ENCODE peak calls at places on chromosomes 5 and 9, in four cellular contexts. V is body of pancreas, Z is mammary epithelial cell, T is lower leg skin. L is an unnamed sample.

GRCh38 chr5:160161626-160162025 is 42.4 kb upstream of the PWWP2A start:
- DNase-seq in V (no peak), Z (no peak), T (no peak), L (no peak)

GRCh38 chr5:115854139-115854538 is 12.4 kb downstream of the AP3S1 start:
- DNase-seq in V (no peak), Z (no peak), T (no peak), L (no peak)

GRCh38 chr5:34039398-34040157 is 3.4 kb downstream of the C1QTNF3 start:
- DNase-seq in V (no peak), Z (no peak), T (no peak), L (no peak)

GRCh38 chr5:8807636-8808035 is 738.2 kb downstream of the SEMA5A start:
- DNase-seq in V (no peak), Z (no peak), T (no peak), L (no peak)

GRCh38 chr5:378301-378891 is 56.9 kb downstream of the AHRR start:
- DNase-seq in V (no peak), Z (no peak), T (peak; percentile 7), L (no peak)

GRCh38 chr5:16791036-16791705 is 144.9 kb downstream of the MYO10 start:
- DNase-seq in V (peak; percentile 32), Z (peak; percentile 27), T (no peak), L (no peak)

GRCh38 chr5:35136386-35136785 is 88.6 kb upstream of the AGXT2 start:
- DNase-seq in V (no peak), Z (peak; percentile 65), T (peak; percentile 33), L (no peak)

GRCh38 chr9:5085993-5086392 is 99.4 kb downstream of the INSL6 start:
- DNase-seq in V (no peak), Z (no peak), T (no peak), L (no peak)

GRCh38 chr9:78601957-78602565 is 305.1 kb downstream of the PSAT1 start:
- DNase-seq in V (peak; percentile 59), Z (peak; percentile 75), T (no peak), L (peak; percentile 4)

GRCh38 chr9:96080364-96080763 is 204.9 kb downstream of the ERCC6L2 start:
- DNase-seq in V (no peak), Z (peak; percentile 95), T (peak; percentile 54), L (no peak)

GRCh38 chr5:116553366-116553765 is 21.3 kb downstream of the SEMA6A start:
- DNase-seq in V (no peak), Z (no peak), T (no peak), L (no peak)

GRCh38 chr9:123320814-123321213 is 35.2 kb upstream of the CRB2 start:
- DNase-seq in V (no peak), Z (no peak), T (no peak), L (no peak)

GRCh38 chr9:106945727-106946690 is 83.0 kb downstream of the ZNF462 start:
- DNase-seq in V (no peak), Z (peak; percentile 71), T (no peak), L (no peak)

GRCh38 chr5:38463634-38464521 is 92.6 kb downstream of the LIFR start:
- DNase-seq in V (no peak), Z (peak; percentile 85), T (no peak), L (no peak)

GRCh38 chr5:126339215-126339805 is 83.9 kb upstream of the GRAMD2B start:
- DNase-seq in V (peak; percentile 52), Z (peak; percentile 57), T (peak; percentile 65), L (no peak)

GRCh38 chr9:114678130-114678529 is 3.9 kb downstream of the TEX48 start:
- DNase-seq in V (no peak), Z (no peak), T (no peak), L (no peak)

GRCh38 chr5:150080696-150081435 is 5.5 kb downstream of the CSF1R start:
- DNase-seq in V (no peak), Z (no peak), T (no peak), L (no peak)

GRCh38 chr5:1510631-1511030 is 13.1 kb downstream of the LPCAT1 start:
- DNase-seq in V (peak; percentile 4), Z (no peak), T (no peak), L (no peak)

GRCh38 chr5:1930880-1931589 is 48.3 kb upstream of the IRX4 start:
- DNase-seq in V (peak; percentile 55), Z (peak; percentile 64), T (no peak), L (no peak)

GRCh38 chr5:12625667-12626263 is 721.5 kb upstream of the CTNND2 start:
- DNase-seq in V (no peak), Z (no peak), T (no peak), L (no peak)

GRCh38 chr9:14349818-14350333 is 35.9 kb upstream of the NFIB start:
- DNase-seq in V (no peak), Z (no peak), T (peak; percentile 21), L (no peak)

GRCh38 chr5:72355706-72356299 is 35.6 kb downstream of the PTCD2 start:
- DNase-seq in V (peak; percentile 14), Z (peak; percentile 21), T (no peak), L (no peak)

GRCh38 chr5:149442563-149443182 is 63.6 kb upstream of the IL17B start:
- DNase-seq in V (peak; percentile 87), Z (peak; percentile 80), T (peak; percentile 75), L (no peak)

GRCh38 chr9:122939611-122940010 is 1.2 kb upstream of the RABGAP1 start:
- DNase-seq in V (no peak), Z (no peak), T (no peak), L (no peak)

GRCh38 chr9:130303613-130304055 is 38.1 kb downstream of the HMCN2 start:
- DNase-seq in V (no peak), Z (no peak), T (no peak), L (no peak)

GRCh38 chr5:174533127-174533453 is 191.3 kb upstream of the MSX2 start:
- DNase-seq in V (no peak), Z (peak; percentile 6), T (no peak), L (no peak)

GRCh38 chr5:168950241-168950951 is 350.5 kb downstream of the SLIT3 start:
- DNase-seq in V (no peak), Z (no peak), T (no peak), L (no peak)

GRCh38 chr9:27183151-27183550 is 74.1 kb downstream of the TEK start:
- DNase-seq in V (no peak), Z (no peak), T (no peak), L (no peak)

GRCh38 chr5:141478321-141478945 is 2.7 kb downstream of the PCDHGC3 start:
- DNase-seq in V (peak; percentile 93), Z (peak; percentile 78), T (peak; percentile 50), L (no peak)

GRCh38 chr5:141477815-141478214 is 2.0 kb downstream of the PCDHGC3 start:
- DNase-seq in V (no peak), Z (no peak), T (no peak), L (no peak)

GRCh38 chr5:141477169-141477568 is 1.4 kb downstream of the PCDHGC3 start:
- DNase-seq in V (no peak), Z (no peak), T (no peak), L (no peak)

GRCh38 chr5:141476132-141476909 is 555 bp downstream of the PCDHGC3 start:
- DNase-seq in V (peak; percentile 70), Z (peak; percentile 79), T (peak; percentile 70), L (no peak)

DNA sequence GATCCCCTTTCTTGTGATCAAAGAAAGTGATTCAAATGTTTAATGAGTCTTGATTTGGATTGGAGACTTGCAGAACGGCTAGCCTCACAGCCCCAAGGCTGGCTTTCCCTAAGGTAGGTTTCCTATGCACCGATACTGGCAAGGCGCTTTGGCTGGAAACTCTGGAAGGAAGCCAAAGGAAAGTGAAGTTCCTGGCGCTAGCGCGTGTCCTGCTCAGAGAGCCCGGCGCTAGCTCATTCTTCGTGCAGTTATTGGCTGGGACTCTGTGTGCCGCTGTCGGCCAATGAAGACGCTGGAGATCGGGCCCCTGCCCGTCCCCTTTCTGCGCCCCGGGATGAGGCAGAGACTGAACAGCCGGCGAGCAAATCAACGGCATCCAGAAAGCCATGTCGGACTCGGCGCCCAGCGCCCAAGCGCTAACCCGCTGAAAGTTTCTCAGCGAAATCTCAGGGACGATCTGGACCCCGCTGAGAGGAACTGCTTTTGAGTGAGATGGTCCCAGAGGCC is at the start of gene PCDHGC3:
- DNase-seq in V (peak; percentile 95), Z (peak; percentile 95), T (peak; percentile 92), L (peak; percentile 62)
- TF ChIP-seq CTCF in V (peak; percentile 34), Z (peak; percentile 46), T (no peak), L (peak; percentile 55)

GRCh38 chr5:123037104-123037418 is 536 bp upstream of the PPIC start:
- DNase-seq in V (no peak), Z (no peak), T (no peak), L (no peak)
- H3K4me3 ChIP-seq in V (peak overlapping the region; percentile 88), Z (peak overlapping the region; percentile 81), T (peak overlapping the region; percentile 79), L (peak overlapping the region; percentile 57)

DNA sequence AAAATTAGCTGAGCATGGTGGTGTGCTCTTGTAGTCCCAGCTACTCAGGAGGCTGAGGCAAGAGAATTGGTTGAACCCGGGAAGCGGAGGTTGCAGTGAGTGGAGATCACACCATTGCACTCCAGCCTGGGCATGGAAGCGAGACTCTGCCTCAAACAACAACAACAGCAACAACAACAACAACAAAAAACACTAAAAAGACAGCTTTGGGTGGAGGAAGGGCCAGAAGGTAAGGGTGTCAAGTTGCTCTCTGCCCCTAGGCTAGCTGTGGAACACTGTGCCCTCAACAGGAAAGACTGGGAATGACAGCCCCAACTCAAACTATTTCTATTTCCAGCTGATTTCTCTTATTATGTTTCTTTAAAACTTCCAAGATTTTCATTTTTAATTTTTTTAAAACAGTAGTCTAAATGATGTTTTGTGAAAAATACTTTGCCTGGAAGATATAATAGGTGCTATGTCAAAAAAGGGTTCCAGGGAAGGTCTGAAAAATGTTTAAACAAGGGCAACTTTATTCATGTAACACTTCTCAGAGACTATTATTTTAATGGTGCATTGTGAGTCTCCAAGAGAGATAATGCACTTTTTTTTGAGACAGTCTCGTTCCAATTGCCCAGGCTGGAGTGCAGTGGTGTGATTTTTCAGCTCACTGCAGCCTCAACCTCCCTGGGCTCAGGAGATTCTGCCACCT is 29.9 kb downstream of the CLINT1 start:
- DNase-seq in V (no peak), Z (peak; percentile 7), T (no peak), L (no peak)
- TF ChIP-seq CTCF in V (no peak), Z (peak; percentile 45), T (no peak), L (peak; percentile 47)

GRCh38 chr5:132226516-132227234 is 978 bp downstream of the P4HA2 start:
- DNase-seq in V (peak; percentile 56), Z (no peak), T (no peak), L (no peak)

GRCh38 chr5:132228241-132229035 is 785 bp upstream of the P4HA2 start:
- DNase-seq in V (no peak), Z (no peak), T (no peak), L (no peak)

GRCh38 chr5:132229236-132229635 is 1.6 kb upstream of the P4HA2 start:
- DNase-seq in V (no peak), Z (no peak), T (no peak), L (no peak)

GRCh38 chr5:132227235-132227484 is 493 bp downstream of the P4HA2 start:
- DNase-seq in V (no peak), Z (no peak), T (no peak), L (no peak)

DNA sequence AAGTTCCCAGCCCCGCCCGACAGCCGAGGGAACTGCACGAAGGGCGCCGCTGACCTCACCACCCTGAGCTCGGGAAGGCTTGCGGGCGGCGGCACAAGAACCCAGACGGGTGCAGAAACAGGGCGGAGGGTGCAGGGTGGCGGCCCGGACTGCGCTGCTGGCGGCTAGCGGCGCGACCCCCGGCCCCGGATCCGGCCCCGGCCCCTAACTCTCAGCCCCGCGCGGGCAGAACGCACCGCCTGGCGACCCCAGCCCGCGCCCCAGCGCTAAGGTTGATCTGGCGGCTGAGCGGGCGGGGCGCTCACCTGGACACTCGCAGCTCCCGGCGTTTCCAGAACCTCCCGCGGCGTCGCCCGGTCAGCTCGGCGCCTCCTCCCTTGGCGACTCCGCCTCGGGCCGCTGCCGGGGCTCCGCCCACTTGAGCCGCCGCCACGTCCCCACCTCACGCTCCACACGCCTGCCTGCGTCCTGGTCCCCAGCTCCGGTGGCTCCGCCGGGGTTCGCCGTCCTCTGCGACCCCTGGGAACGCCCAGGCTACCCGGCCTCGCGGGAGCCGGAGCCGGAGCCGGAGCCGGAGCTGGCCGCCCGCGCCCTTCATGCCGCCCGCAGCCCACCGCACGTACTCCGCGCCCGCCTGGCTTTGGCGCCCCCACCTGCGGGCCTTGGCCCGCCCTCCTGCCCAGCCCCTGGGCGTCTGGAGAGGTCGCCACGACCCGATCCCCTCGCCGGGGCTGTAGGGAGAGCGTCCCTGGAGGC is at the start of gene P4HA2:
- DNase-seq in V (peak; percentile 94), Z (peak; percentile 77), T (peak; percentile 70), L (no peak)
- H3K4me3 ChIP-seq in V (peak within 1 kb of the TSS; percentile 25), Z (peak within 1 kb of the TSS; percentile 67), T (peak within 1 kb of the TSS; percentile 72), L (peak within 1 kb of the TSS; percentile 56)

L was measured in GM12864.